ENCODE peak calls at places on chromosome 9, in eight cellular contexts. O, Q, W, E, F, G, X and J are unnamed samples.

GRCh38 chr9:29778281-29778849 is 2205.1 kb upstream of the C9orf72 start:
- DNase-seq in O (no peak), X (no peak), F (no peak), Q (no peak), E (no peak), W (no peak), G (no peak), J (no peak)

GRCh38 chr9:111857555-111858211 is 38.9 kb upstream of the UGCG start:
- DNase-seq in O (peak; percentile 53), E (no peak), G (no peak), F (no peak), X (no peak), W (no peak), Q (no peak), J (no peak)

GRCh38 chr9:112921549-112921948 is 30.9 kb upstream of the SLC46A2 start:
- DNase-seq in O (peak; percentile 65), X (no peak), E (no peak), F (no peak), W (no peak), G (no peak), Q (peak; percentile 23), J (no peak)

GRCh38 chr9:90022474-90022873 is 417.7 kb downstream of the GADD45G start:
- DNase-seq in O (no peak), E (no peak), W (no peak), F (no peak), Q (no peak), X (no peak), G (no peak), J (no peak)

GRCh38 chr9:123000371-123001068 is 32.9 kb upstream of the GPR21 start:
- DNase-seq in F (no peak), W (no peak), Q (no peak), E (no peak), X (no peak), G (no peak), O (no peak), J (no peak)

GRCh38 chr9:94082553-94082952 is 1.7 kb upstream of the PTPDC1 start:
- DNase-seq in Q (no peak), E (no peak), F (no peak), W (no peak), X (no peak), G (no peak), O (no peak), J (no peak)

GRCh38 chr9:81125446-81126092 is 563.8 kb downstream of the TLE1 start:
- DNase-seq in O (no peak), X (no peak), G (no peak), F (peak; percentile 37), Q (no peak), W (no peak), E (no peak), J (no peak)

GRCh38 chr9:109094268-109094667 is 25.5 kb downstream of the TMEM245 start:
- DNase-seq in W (no peak), E (no peak), X (no peak), O (no peak), G (no peak), Q (no peak), F (no peak), J (no peak)

GRCh38 chr9:37938121-37938906 is 34.4 kb upstream of the SLC25A51 start:
- DNase-seq in E (no peak), W (no peak), F (no peak), X (peak; percentile 77), G (no peak), O (peak; percentile 68), Q (no peak), J (no peak)

GRCh38 chr9:136204838-136205706 is at the start of gene LHX3:
- DNase-seq in X (no peak), O (no peak), W (no peak), G (no peak), Q (peak; percentile 68), E (peak; percentile 77), F (no peak), J (peak; percentile 67)

GRCh38 chr9:92265159-92265558 is 28.3 kb downstream of the IARS1 start:
- DNase-seq in X (no peak), W (no peak), E (no peak), O (peak; percentile 66), Q (no peak), G (no peak), F (no peak), J (no peak)

GRCh38 chr9:111481885-111482636 is 2.1 kb downstream of the ECPAS start:
- DNase-seq in F (no peak), Q (no peak), X (no peak), G (no peak), E (no peak), W (no peak), O (peak; percentile 32), J (no peak)

GRCh38 chr9:83933804-83934203 is 12.6 kb upstream of the KIF27 start:
- DNase-seq in O (peak; percentile 81), E (no peak), W (peak; percentile 79), X (no peak), F (no peak), G (no peak), Q (no peak), J (no peak)

GRCh38 chr9:20408513-20408912 is 213.8 kb downstream of the MLLT3 start:
- DNase-seq in E (no peak), O (no peak), Q (no peak), F (no peak), G (no peak), X (no peak), W (no peak), J (no peak)

GRCh38 chr9:121053544-121053943 is 3.5 kb upstream of the C5 start:
- DNase-seq in W (no peak), Q (no peak), E (no peak), G (no peak), X (no peak), F (no peak), O (no peak), J (no peak)

GRCh38 chr9:121057821-121058220 is 7.7 kb upstream of the C5 start:
- DNase-seq in F (no peak), W (no peak), E (no peak), G (no peak), Q (no peak), O (no peak), X (no peak), J (no peak)

GRCh38 chr9:121059998-121060636 is 10.0 kb upstream of the C5 start:
- DNase-seq in F (no peak), G (peak; percentile 41), X (no peak), W (no peak), Q (peak; percentile 51), E (peak; percentile 51), O (peak; percentile 69), J (peak; percentile 55)

GRCh38 chr9:121059513-121059912 is 9.4 kb upstream of the C5 start:
- DNase-seq in X (no peak), O (no peak), F (no peak), Q (no peak), G (no peak), W (no peak), E (no peak), J (no peak)

GRCh38 chr9:121055642-121056143 is 5.6 kb upstream of the C5 start:
- DNase-seq in X (no peak), Q (peak; percentile 38), E (no peak), O (no peak), G (no peak), W (no peak), F (no peak), J (no peak)
- TF ChIP-seq CTCF in X (no peak), Q (peak; percentile 69), E (no peak), O (peak; percentile 33), G (no peak), W (peak; percentile 41), F (no peak), J (no peak)

GRCh38 chr9:17744786-17745185 is 165.9 kb downstream of the SH3GL2 start:
- DNase-seq in X (no peak), E (no peak), G (no peak), Q (peak; percentile 47), W (no peak), O (no peak), F (no peak), J (no peak)

GRCh38 chr9:17739022-17739421 is 160.2 kb downstream of the SH3GL2 start:
- DNase-seq in X (no peak), W (no peak), G (no peak), E (no peak), F (no peak), O (no peak), Q (no peak), J (no peak)

GRCh38 chr9:17742065-17742464 is 163.2 kb downstream of the SH3GL2 start:
- DNase-seq in W (no peak), E (no peak), F (no peak), X (no peak), G (no peak), Q (no peak), O (no peak), J (no peak)
- TF ChIP-seq CTCF in W (no peak), E (no peak), F (no peak), X (no peak), G (no peak), Q (peak; percentile 28), O (no peak), J (no peak)

GRCh38 chr9:85508616-85509015 is 233.1 kb downstream of the AGTPBP1 start:
- DNase-seq in E (no peak), G (no peak), O (no peak), X (no peak), F (no peak), Q (no peak), W (no peak), J (no peak)
- TF ChIP-seq CTCF in E (no peak), G (peak; percentile 17), O (peak; percentile 28), X (peak; percentile 32), F (no peak), Q (no peak), W (no peak), J (peak; percentile 6)

DNA sequence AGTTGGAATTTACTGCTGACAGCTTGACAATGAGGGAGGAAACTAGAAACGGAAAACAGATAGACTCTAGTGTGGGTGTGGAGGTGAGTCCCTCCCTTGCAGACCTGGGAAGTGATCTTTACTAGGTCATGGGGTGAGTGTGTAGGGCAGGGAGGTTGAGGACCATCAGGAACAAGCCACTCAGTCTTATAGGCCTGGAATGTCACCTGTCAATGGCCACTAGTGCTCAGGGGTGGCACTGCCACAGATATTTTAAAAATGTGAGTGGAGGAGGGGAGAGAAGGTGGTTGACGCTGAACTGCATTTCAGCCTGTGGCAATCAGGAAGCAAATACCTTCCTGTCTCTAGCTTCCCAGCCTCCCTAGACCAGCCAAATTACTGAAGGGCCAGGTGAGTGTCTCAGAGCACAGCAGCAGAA is 9.0 kb downstream of the OR2S2 start:
- DNase-seq in Q (no peak), X (no peak), G (no peak), W (no peak), O (no peak), E (no peak), F (no peak), J (no peak)
- TF ChIP-seq CTCF in Q (no peak), X (no peak), G (no peak), W (peak; percentile 5), O (no peak), E (no peak), F (no peak), J (no peak)

DNA sequence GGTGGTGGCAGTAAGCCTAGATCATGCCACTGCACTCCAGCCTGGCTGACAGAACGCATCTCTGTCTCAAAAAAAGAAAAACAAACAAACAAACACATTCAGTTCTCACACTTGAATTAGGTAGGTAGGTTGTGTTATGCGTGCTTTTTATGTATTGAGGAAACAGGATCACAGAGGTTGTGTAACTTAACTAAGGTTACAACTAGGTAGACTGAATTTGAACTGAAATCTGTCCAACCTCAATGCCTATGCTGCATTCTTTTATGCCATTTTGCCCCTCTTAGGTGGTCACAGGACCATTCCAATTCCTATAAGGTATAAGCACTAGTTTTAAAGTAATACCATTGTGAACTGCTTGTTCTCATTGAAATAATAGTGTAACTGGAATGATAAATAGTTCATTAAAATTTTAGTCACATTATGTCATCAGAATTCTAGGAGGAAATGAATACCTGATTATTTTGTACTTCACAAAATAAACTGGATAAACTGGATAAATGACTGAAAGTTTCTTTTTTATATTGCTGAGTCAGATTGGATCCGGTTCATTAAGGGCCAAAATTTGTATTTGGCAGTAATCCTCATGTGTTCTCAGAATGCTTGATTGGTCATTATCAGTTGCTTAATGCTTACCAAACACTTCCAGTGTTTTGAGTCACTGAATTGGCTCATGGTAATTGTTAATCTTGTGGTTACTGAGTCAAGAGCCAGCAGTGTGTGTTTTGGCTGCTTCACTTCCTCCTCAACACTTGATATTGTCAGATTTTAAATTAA is 7.1 kb downstream of the UBAP1 start:
- DNase-seq in W (no peak), E (peak; percentile 67), G (peak; percentile 64), Q (no peak), X (peak; percentile 66), F (no peak), O (peak; percentile 97), J (peak; percentile 61)
- TF ChIP-seq CTCF in W (no peak), E (no peak), G (no peak), Q (no peak), X (no peak), F (no peak), O (no peak), J (no peak)